ENCODE peak calls at places on chromosomes 1 and 21, in four cellular contexts. N is adipocyte; P is heart left ventricle; T is naive thymus-derived CD4-positive, alpha-beta T cell. I is an unnamed sample.

GRCh38 chr1:71881611-71882010 is 400.7 kb downstream of the NEGR1 start:
- DNase-seq in N (peak), P (no peak), T (no peak), I (no peak)

GRCh38 chr1:96416111-96416595 is 305.4 kb upstream of the PTBP2 start:
- DNase-seq in N (peak), P (peak), T (no peak), I (peak)

GRCh38 chr1:30668026-30668425 is 55.4 kb downstream of the MATN1 start:
- DNase-seq in N (no peak), P (no peak), T (no peak), I (no peak)

GRCh38 chr1:87334351-87335174 is 5.9 kb downstream of the LMO4 start:
- DNase-seq in N (peak), P (peak), T (no peak), I (peak)

GRCh38 chr1:170562644-170563338 is 30.8 kb downstream of the GORAB start:
- DNase-seq in N (peak), P (peak), T (no peak), I (peak)

GRCh38 chr21:43893536-43894205 is 28.6 kb downstream of the AGPAT3 start:
- DNase-seq in N (no peak), P (no peak), T (peak), I (peak)

GRCh38 chr1:15345711-15346355 is 63.9 kb upstream of the EFHD2 start:
- DNase-seq in N (no peak), P (peak), T (no peak), I (no peak)

GRCh38 chr1:204438628-204439027 is 27.0 kb upstream of the PPP1R15B start:
- DNase-seq in N (peak), P (no peak), T (no peak), I (peak)

GRCh38 chr1:41811051-41811795 is 107.5 kb downstream of the HIVEP3 start:
- DNase-seq in N (no peak), P (no peak), T (no peak), I (no peak)

GRCh38 chr1:115476616-115477015 is 138.6 kb upstream of the NGF start:
- DNase-seq in N (no peak), P (no peak), T (no peak), I (no peak)

GRCh38 chr1:181482521-181483083 is 715 bp upstream of the CACNA1E start:
- DNase-seq in N (peak), P (peak), T (no peak), I (no peak)

GRCh38 chr1:177410179-177410766 is 239.5 kb downstream of the BRINP2 start:
- DNase-seq in N (no peak), P (no peak), T (no peak), I (no peak)

GRCh38 chr1:201503397-201504176 is 3.3 kb downstream of the CSRP1 start:
- DNase-seq in N (peak), P (no peak), T (no peak), I (peak)

GRCh38 chr1:76501136-76501535 is 366.1 kb upstream of the ST6GALNAC5 start:
- DNase-seq in N (peak), P (no peak), T (no peak), I (no peak)

GRCh38 chr1:70826428-70826827 is 221.2 kb downstream of the PTGER3 start:
- DNase-seq in N (no peak), P (no peak), T (no peak), I (no peak)

GRCh38 chr1:40449684-40450490 is at the start of gene ZFP69B:
- DNase-seq in N (peak), P (peak), T (peak), I (peak)

GRCh38 chr1:10834770-10835412 is 38.4 kb upstream of the CASZ1 start:
- DNase-seq in N (no peak), P (no peak), T (no peak), I (no peak)

GRCh38 chr1:53016705-53017104 is 45.3 kb upstream of the PODN start:
- DNase-seq in N (peak), P (no peak), T (no peak), I (no peak)

GRCh38 chr1:44862829-44863406 is 19.9 kb upstream of the PTCH2 start:
- DNase-seq in N (no peak), P (no peak), T (no peak), I (no peak)

I was measured in fibroblast of gingiva.